ENCODE peak calls at places on chromosomes 5 and 9, in four cellular contexts. Y is esophagus squamous epithelium, A is GM12865, O is AG04449. N is an unnamed sample.

GRCh38 chr9:93123561-93124283 is 10.3 kb downstream of the NINJ1 start:
- DNase-seq in Y (no peak), A (no peak), O (no peak), N (peak)

GRCh38 chr9:100011062-100011681 is 87.6 kb downstream of the ERP44 start:
- DNase-seq in Y (no peak), A (peak), O (no peak), N (peak)

GRCh38 chr9:101018391-101018990 is 10.0 kb upstream of the PLPPR1 start:
- DNase-seq in Y (no peak), A (no peak), O (no peak), N (no peak)

GRCh38 chr5:73774924-73775323 is 148.9 kb downstream of the ARHGEF28 start:
- DNase-seq in Y (no peak), A (no peak), O (no peak), N (no peak)

GRCh38 chr9:95450171-95451107 is 66.3 kb downstream of the PTCH1 start:
- DNase-seq in Y (no peak), A (no peak), O (no peak), N (no peak)

GRCh38 chr5:135020111-135020895 is 13.7 kb downstream of the PITX1 start:
- DNase-seq in Y (no peak), A (no peak), O (no peak), N (no peak)

GRCh38 chr9:136081826-136082495 is 13.1 kb downstream of the NACC2 start:
- DNase-seq in Y (no peak), A (no peak), O (no peak), N (peak)

GRCh38 chr9:78029601-78030552 is 1.7 kb downstream of the GNAQ start:
- DNase-seq in Y (no peak), A (no peak), O (no peak), N (no peak)

GRCh38 chr9:106883626-106884190 is 20.7 kb downstream of the ZNF462 start:
- DNase-seq in Y (no peak), A (no peak), O (no peak), N (no peak)

GRCh38 chr5:80941496-80941895 is 18.7 kb upstream of the RASGRF2 start:
- DNase-seq in Y (no peak), A (no peak), O (no peak), N (no peak)

GRCh38 chr5:83360573-83360972 is 111.0 kb upstream of the VCAN start:
- DNase-seq in Y (no peak), A (no peak), O (no peak), N (no peak)

GRCh38 chr5:73983661-73984060 is 357.7 kb downstream of the ARHGEF28 start:
- DNase-seq in Y (no peak), A (no peak), O (no peak), N (no peak)

GRCh38 chr5:137627293-137627692 is 108.6 kb downstream of the KLHL3 start:
- DNase-seq in Y (no peak), A (no peak), O (no peak), N (no peak)

GRCh38 chr5:169534311-169534880 is 49.2 kb upstream of the SPDL1 start:
- DNase-seq in Y (no peak), A (no peak), O (peak), N (no peak)

GRCh38 chr5:153884266-153884957 is 154.3 kb downstream of the FAM114A2 start:
- DNase-seq in Y (no peak), A (no peak), O (no peak), N (no peak)

GRCh38 chr9:114034663-114035062 is 43.4 kb downstream of the AMBP start:
- DNase-seq in Y (no peak), A (no peak), O (no peak), N (no peak)

GRCh38 chr5:157511656-157512644 is 51.9 kb downstream of the NIPAL4 start:
- DNase-seq in Y (peak), A (no peak), O (peak), N (no peak)

GRCh38 chr5:96924016-96924443 is 11.8 kb upstream of the LNPEP start:
- DNase-seq in Y (no peak), A (peak), O (no peak), N (no peak)

GRCh38 chr9:104961238-104961637 is 33.3 kb upstream of the ABCA1 start:
- DNase-seq in Y (no peak), A (peak), O (no peak), N (peak)

GRCh38 chr9:134502261-134503211 is 139.1 kb upstream of the COL5A1 start:
- DNase-seq in Y (no peak), A (no peak), O (peak), N (no peak)

GRCh38 chr5:140267201-140267540 is 35.7 kb downstream of the PFDN1 start:
- DNase-seq in Y (no peak), A (no peak), O (no peak), N (no peak)

GRCh38 chr5:76372320-76373054 is 30.6 kb upstream of the IQGAP2 start:
- DNase-seq in Y (no peak), A (no peak), O (peak), N (no peak)

GRCh38 chr5:133859073-133859472 is 109.4 kb downstream of the C5orf15 start:
- DNase-seq in Y (no peak), A (peak), O (no peak), N (no peak)

GRCh38 chr5:108214857-108215256 is 167.0 kb downstream of the FBXL17 start:
- DNase-seq in Y (no peak), A (no peak), O (no peak), N (no peak)

GRCh38 chr5:71482132-71482531 is 26.7 kb downstream of the BDP1 start:
- DNase-seq in Y (no peak), A (no peak), O (no peak), N (no peak)

GRCh38 chr5:137316346-137316736 is 182.8 kb downstream of the SPOCK1 start:
- DNase-seq in Y (no peak), A (no peak), O (no peak), N (no peak)

GRCh38 chr5:144368556-144368955 is 197.9 kb downstream of the KCTD16 start:
- DNase-seq in Y (no peak), A (no peak), O (no peak), N (no peak)

GRCh38 chr5:44385236-44385940 is 3.8 kb downstream of the FGF10 start:
- DNase-seq in Y (no peak), A (no peak), O (no peak), N (no peak)

GRCh38 chr5:44389410-44389879 is at the start of gene FGF10:
- DNase-seq in Y (no peak), A (no peak), O (no peak), N (no peak)

GRCh38 chr5:44388504-44389409 is 463 bp downstream of the FGF10 start:
- DNase-seq in Y (no peak), A (no peak), O (no peak), N (no peak)

GRCh38 chr5:44387911-44388310 is 1.3 kb downstream of the FGF10 start:
- DNase-seq in Y (no peak), A (no peak), O (no peak), N (no peak)

GRCh38 chr5:44387391-44387790 is 1.8 kb downstream of the FGF10 start:
- DNase-seq in Y (no peak), A (no peak), O (no peak), N (no peak)
- H3K4me3 ChIP-seq in Y (peak), A (no peak), O (no peak), N (no peak)

DNA sequence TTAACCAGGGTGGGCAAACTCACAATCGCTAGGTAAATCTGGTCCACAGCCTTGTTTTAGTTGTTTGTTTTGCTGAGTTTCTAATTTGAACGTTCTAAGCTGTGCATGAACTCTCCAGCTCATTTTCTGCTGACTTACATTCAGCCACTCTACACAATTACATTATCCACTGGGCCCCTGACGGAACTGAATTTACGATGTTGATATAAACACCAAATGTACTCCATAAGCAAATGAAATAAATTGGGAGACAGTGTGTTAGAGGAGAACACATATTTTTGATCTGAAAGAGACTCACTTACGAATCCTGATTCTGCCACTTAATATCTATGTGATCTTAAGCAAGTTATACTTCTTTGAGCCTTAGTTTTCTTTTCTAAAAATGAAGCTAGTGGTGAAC is 393.4 kb downstream of the ZNF608 start:
- DNase-seq in Y (no peak), A (no peak), O (no peak), N (no peak)
- H3K4me3 ChIP-seq in Y (no peak), A (no peak), O (no peak), N (no peak)

DNA sequence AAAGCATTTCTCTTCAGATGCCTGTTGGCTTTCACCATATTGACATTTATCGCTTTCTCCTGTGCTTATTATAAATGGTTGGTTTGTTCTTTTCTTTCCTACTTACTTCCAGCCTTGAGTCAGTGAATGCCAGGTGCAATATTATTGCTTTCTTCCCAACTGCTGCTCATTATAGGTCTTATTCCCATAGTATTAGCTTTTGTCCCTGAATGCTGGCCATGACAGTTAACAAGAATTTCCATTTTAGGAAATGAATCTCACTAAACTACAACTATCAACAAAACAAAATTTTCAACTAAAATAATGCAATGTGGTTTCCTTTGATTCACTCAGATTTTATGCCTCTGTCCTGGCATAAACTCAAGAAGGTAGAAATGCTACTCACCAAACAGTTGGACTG is 145.5 kb downstream of the TRPM6 start:
- DNase-seq in Y (no peak), A (no peak), O (no peak), N (no peak)
- H3K4me3 ChIP-seq in Y (no peak), A (no peak), O (no peak), N (no peak)

GRCh38 chr9:32378993-32379729 is 5.3 kb upstream of the ACO1 start:
- DNase-seq in Y (no peak), A (peak), O (no peak), N (peak)
- H3K4me3 ChIP-seq in Y (no peak), A (no peak), O (no peak), N (no peak)

GRCh38 chr9:122226142-122226757 is 2.5 kb downstream of the LHX6 start:
- DNase-seq in Y (no peak), A (no peak), O (no peak), N (no peak)

GRCh38 chr9:122225323-122226141 is 3.2 kb downstream of the LHX6 start:
- DNase-seq in Y (no peak), A (no peak), O (no peak), N (no peak)

GRCh38 chr9:122227576-122227903 is 1.2 kb downstream of the LHX6 start:
- DNase-seq in Y (no peak), A (no peak), O (no peak), N (no peak)

GRCh38 chr9:122228191-122228905 is 409 bp downstream of the LHX6 start:
- DNase-seq in Y (no peak), A (no peak), O (no peak), N (no peak)

DNA sequence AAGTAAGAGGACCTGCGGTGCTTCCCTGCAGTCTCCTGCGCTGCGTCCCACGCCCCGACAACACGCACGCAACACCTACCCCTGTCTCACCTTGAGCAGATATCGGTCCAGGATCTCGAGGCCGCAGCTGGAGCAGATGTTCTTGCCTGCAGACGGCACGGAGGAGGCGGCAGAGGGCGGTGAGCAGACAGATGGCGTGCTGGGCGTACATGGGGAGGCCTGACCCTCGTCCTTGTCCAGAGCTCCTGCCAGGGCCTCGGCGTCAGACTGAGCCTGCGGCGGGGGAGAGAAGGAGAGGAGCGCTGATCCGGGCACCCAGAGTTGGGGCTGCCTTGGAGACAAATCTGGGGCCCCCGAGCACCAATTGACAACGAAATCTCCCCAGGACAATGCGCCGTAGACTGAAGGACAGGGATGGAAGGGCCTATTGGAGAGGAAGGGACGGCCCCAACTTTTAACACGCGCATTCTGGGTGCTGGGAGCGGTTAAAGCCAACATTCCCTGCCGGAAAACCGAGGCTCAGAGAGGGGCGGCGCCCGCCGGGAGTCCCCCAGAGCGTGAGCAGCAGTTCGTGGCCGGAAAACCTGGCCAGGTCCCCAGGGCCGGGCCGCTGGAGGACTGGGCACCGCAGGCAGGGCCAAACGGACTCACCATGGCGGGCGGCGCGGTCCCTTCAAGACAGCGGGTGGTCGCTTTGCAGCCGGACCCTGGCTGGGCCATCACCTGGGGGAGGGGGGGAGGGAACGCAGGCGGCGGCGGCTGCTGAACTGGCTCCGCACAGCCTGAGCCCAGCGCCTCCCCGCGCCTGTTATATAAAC is 1.8 kb downstream of the LHX6 start:
- DNase-seq in Y (no peak), A (no peak), O (no peak), N (no peak)
- H3K4me3 ChIP-seq in Y (peak), A (no peak), O (no peak), N (no peak)

DNA sequence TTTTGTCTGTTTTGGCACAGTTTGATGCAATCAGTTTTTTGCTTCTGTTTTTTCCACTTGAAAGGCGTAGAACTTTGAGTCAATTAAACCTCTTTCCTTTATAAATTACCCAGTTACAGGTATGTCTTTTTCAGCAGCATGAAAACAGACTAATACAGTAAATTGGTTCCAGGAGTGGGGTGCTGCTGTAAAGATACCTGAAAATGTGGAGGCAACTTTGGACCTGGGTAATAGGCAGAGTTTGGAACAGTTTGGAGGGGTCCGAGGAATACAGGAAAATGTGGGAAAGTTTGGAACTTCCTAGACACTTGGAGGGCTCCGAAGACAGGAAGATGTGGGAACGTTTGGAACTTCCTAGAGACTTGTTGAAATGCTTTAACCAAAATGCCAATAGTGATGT is 2022.2 kb downstream of the MAT2B start:
- DNase-seq in Y (no peak), A (no peak), O (no peak), N (no peak)
- H3K4me3 ChIP-seq in Y (no peak), A (no peak), O (no peak), N (no peak)

GRCh38 chr9:124940894-124941688 is at the start of gene GOLGA1:
- DNase-seq in Y (peak), A (peak), O (no peak), N (peak)
- H3K4me3 ChIP-seq in Y (peak), A (peak), O (peak), N (peak)

DNA sequence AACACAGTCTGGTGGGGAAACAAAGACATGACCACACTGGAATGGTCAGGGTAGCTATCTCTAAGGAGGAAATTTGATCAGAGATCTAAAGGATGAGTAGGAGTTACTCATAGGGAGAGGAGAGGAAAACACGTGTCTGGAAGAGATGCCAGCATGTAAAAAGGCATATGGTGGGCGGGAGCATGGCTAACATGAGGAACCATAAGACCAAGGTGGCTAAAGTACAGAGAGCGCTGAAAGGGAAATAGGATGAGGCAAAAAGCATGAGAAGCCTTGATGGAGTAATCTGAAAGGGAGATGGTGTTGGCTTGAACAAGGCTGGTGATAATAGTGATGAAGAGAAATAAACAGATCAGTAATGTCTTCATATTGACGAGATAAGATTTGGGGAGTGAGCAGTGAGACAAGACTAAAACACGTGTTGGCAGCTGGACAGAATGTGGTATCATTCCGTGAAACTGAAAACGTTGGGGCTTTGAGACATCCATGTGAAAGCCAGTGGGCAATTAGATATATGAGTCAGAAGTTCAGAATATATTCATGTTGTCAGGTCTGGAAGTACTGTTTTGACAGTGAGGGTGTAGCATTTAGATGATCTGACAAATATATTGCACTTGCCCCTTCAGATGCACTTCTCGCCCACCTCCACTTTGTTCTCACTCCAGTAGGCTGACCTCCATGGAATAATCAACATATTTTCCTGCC is 209.1 kb upstream of the KCNN2 start:
- DNase-seq in Y (no peak), A (no peak), O (no peak), N (no peak)
- H3K4me3 ChIP-seq in Y (no peak), A (no peak), O (no peak), N (no peak)

N was measured in GM06990.